ENCODE peak calls at places on chromosomes 7 and 10, in five cellular contexts. One of them, this sample, is unnamed.
A peak's percentile ranks its signal among the peaks of the same experiment; 100 is the strongest.

GRCh38 chr7:101899616-101900015 is 82.2 kb downstream of the CUX1 start:
- DNase-seq in GM23248: no peak
- DNase-seq in stimulated activated CD4-positive, alpha-beta T cell treated with anti-CD3 and anti-CD28 coated beads, TNF-alpha, amount 100 ng/mL, for 1 hour: no peak
- DNase-seq in CD8-positive, alpha-beta memory T cell: no peak
- DNase-seq in germinal center: no peak
- DNase-seq in this sample: no peak

GRCh38 chr10:26621889-26622681 is 75.4 kb upstream of the PDSS1 start:
- DNase-seq in GM23248: peak; percentile 53
- DNase-seq in CD8-positive, alpha-beta memory T cell: no peak
- DNase-seq in stimulated activated CD4-positive, alpha-beta T cell treated with anti-CD3 and anti-CD28 coated beads, TNF-alpha, amount 100 ng/mL, for 1 hour: no peak
- DNase-seq in germinal center: peak; percentile 66
- DNase-seq in this sample: no peak

GRCh38 chr10:29946953-29947700 is 112.3 kb downstream of the JCAD start:
- DNase-seq in germinal center: no peak
- DNase-seq in CD8-positive, alpha-beta memory T cell: no peak
- DNase-seq in GM23248: peak; percentile 94
- DNase-seq in stimulated activated CD4-positive, alpha-beta T cell treated with anti-CD3 and anti-CD28 coated beads, TNF-alpha, amount 100 ng/mL, for 1 hour: no peak
- DNase-seq in this sample: peak; percentile 6

GRCh38 chr10:124525751-124526600 is 64.4 kb downstream of the LHPP start:
- DNase-seq in CD8-positive, alpha-beta memory T cell: no peak
- DNase-seq in GM23248: no peak
- DNase-seq in stimulated activated CD4-positive, alpha-beta T cell treated with anti-CD3 and anti-CD28 coated beads, TNF-alpha, amount 100 ng/mL, for 1 hour: no peak
- DNase-seq in germinal center: no peak
- DNase-seq in this sample: no peak

GRCh38 chr7:10802526-10802925 is 171.1 kb upstream of the PHF14 start:
- DNase-seq in GM23248: peak; percentile 78
- DNase-seq in germinal center: no peak
- DNase-seq in stimulated activated CD4-positive, alpha-beta T cell treated with anti-CD3 and anti-CD28 coated beads, TNF-alpha, amount 100 ng/mL, for 1 hour: no peak
- DNase-seq in CD8-positive, alpha-beta memory T cell: no peak
- DNase-seq in this sample: no peak

GRCh38 chr10:101512741-101513140 is 75.3 kb downstream of the POLL start:
- DNase-seq in GM23248: peak; percentile 86
- DNase-seq in CD8-positive, alpha-beta memory T cell: no peak
- DNase-seq in germinal center: no peak
- DNase-seq in stimulated activated CD4-positive, alpha-beta T cell treated with anti-CD3 and anti-CD28 coated beads, TNF-alpha, amount 100 ng/mL, for 1 hour: no peak
- DNase-seq in this sample: no peak

GRCh38 chr10:23910296-23910695 is 298.6 kb upstream of the KIAA1217 start:
- DNase-seq in stimulated activated CD4-positive, alpha-beta T cell treated with anti-CD3 and anti-CD28 coated beads, TNF-alpha, amount 100 ng/mL, for 1 hour: no peak
- DNase-seq in CD8-positive, alpha-beta memory T cell: no peak
- DNase-seq in GM23248: no peak
- DNase-seq in germinal center: no peak
- DNase-seq in this sample: no peak

GRCh38 chr7:105218939-105219770 is 169.6 kb downstream of the SRPK2 start:
- DNase-seq in stimulated activated CD4-positive, alpha-beta T cell treated with anti-CD3 and anti-CD28 coated beads, TNF-alpha, amount 100 ng/mL, for 1 hour: no peak
- DNase-seq in CD8-positive, alpha-beta memory T cell: no peak
- DNase-seq in germinal center: no peak
- DNase-seq in GM23248: no peak
- DNase-seq in this sample: no peak

GRCh38 chr10:22679608-22680007 is 34.8 kb downstream of the PIP4K2A start:
- DNase-seq in GM23248: no peak
- DNase-seq in germinal center: no peak
- DNase-seq in CD8-positive, alpha-beta memory T cell: no peak
- DNase-seq in stimulated activated CD4-positive, alpha-beta T cell treated with anti-CD3 and anti-CD28 coated beads, TNF-alpha, amount 100 ng/mL, for 1 hour: no peak
- DNase-seq in this sample: no peak

GRCh38 chr7:50367098-50367497 is 62.6 kb downstream of the IKZF1 start:
- DNase-seq in GM23248: no peak
- DNase-seq in germinal center: no peak
- DNase-seq in stimulated activated CD4-positive, alpha-beta T cell treated with anti-CD3 and anti-CD28 coated beads, TNF-alpha, amount 100 ng/mL, for 1 hour: no peak
- DNase-seq in CD8-positive, alpha-beta memory T cell: no peak
- DNase-seq in this sample: no peak

GRCh38 chr7:1224093-1224702 is 8.5 kb upstream of the UNCX start:
- DNase-seq in GM23248: peak; percentile 35
- DNase-seq in germinal center: no peak
- DNase-seq in stimulated activated CD4-positive, alpha-beta T cell treated with anti-CD3 and anti-CD28 coated beads, TNF-alpha, amount 100 ng/mL, for 1 hour: no peak
- DNase-seq in CD8-positive, alpha-beta memory T cell: no peak
- DNase-seq in this sample: peak; percentile 66

GRCh38 chr10:104321716-104322415 is 16.4 kb downstream of the ITPRIP start:
- DNase-seq in germinal center: no peak
- DNase-seq in CD8-positive, alpha-beta memory T cell: no peak
- DNase-seq in stimulated activated CD4-positive, alpha-beta T cell treated with anti-CD3 and anti-CD28 coated beads, TNF-alpha, amount 100 ng/mL, for 1 hour: no peak
- DNase-seq in GM23248: no peak
- DNase-seq in this sample: no peak

GRCh38 chr10:111076682-111077661 is at the start of gene ADRA2A:
- DNase-seq in germinal center: no peak
- DNase-seq in GM23248: peak; percentile 91
- DNase-seq in stimulated activated CD4-positive, alpha-beta T cell treated with anti-CD3 and anti-CD28 coated beads, TNF-alpha, amount 100 ng/mL, for 1 hour: no peak
- DNase-seq in CD8-positive, alpha-beta memory T cell: no peak
- DNase-seq in this sample: peak; percentile 64